ENCODE peak calls at places on chromosomes 2 and 18, in five cellular contexts. I, U, F, N and R are unnamed samples.
A peak's percentile ranks its signal among the peaks of the same experiment; 100 is the strongest.

GRCh38 chr2:208134928-208135586 is 5.4 kb upstream of the CRYGC start:
- DNase-seq in F (no peak), U (peak; percentile 26), N (no peak), I (no peak), R (no peak)

GRCh38 chr18:58202406-58202730 is 158.3 kb downstream of the NEDD4L start:
- DNase-seq in I (no peak), U (peak; percentile 98), F (no peak), N (peak; percentile 36), R (no peak)

GRCh38 chr2:111704246-111704645 is 179.7 kb downstream of the ANAPC1 start:
- DNase-seq in U (no peak), F (no peak), N (no peak), I (no peak), R (peak; percentile 23)

GRCh38 chr2:173457366-173457765 is 102.7 kb downstream of the CDCA7 start:
- DNase-seq in I (no peak), U (no peak), F (peak; percentile 10), N (no peak), R (no peak)

GRCh38 chr2:227818569-227819397 is 5.1 kb downstream of the CCL20 start:
- DNase-seq in I (peak; percentile 13), F (no peak), U (no peak), N (peak; percentile 18), R (peak; percentile 22)

GRCh38 chr2:158325031-158325781 is 131.3 kb downstream of the CCDC148 start:
- DNase-seq in N (no peak), F (no peak), U (no peak), I (no peak), R (no peak)

GRCh38 chr2:62297642-62298010 is 101.7 kb downstream of the B3GNT2 start:
- DNase-seq in I (no peak), N (no peak), U (no peak), F (no peak), R (no peak)

GRCh38 chr2:235630723-235631122 is 136.9 kb downstream of the AGAP1 start:
- DNase-seq in F (peak; percentile 29), I (no peak), U (no peak), N (no peak), R (no peak)

GRCh38 chr2:143681006-143681405 is 551.8 kb downstream of the ARHGAP15 start:
- DNase-seq in F (no peak), N (no peak), U (no peak), I (no peak), R (no peak)